ENCODE peak calls at places on chromosomes 6 and 20, in five cellular contexts. S, I, X, M and L are unnamed samples.

GRCh38 chr6:98769546-98769945 is 64.8 kb upstream of the POU3F2 start:
- DNase-seq in I (no peak), S (peak; percentile 27), X (peak; percentile 5), M (no peak), L (no peak)

GRCh38 chr6:119326291-119327005 is 23.1 kb downstream of the MAN1A1 start:
- DNase-seq in I (no peak), S (no peak), M (no peak), X (no peak), L (no peak)

GRCh38 chr6:79070206-79070825 is 7.7 kb downstream of the PHIP start:
- DNase-seq in M (no peak), X (no peak), S (no peak), I (no peak), L (peak; percentile 30)

GRCh38 chr6:36378936-36379335 is 8.5 kb downstream of the ETV7 start:
- DNase-seq in X (no peak), I (no peak), S (no peak), M (no peak), L (no peak)

GRCh38 chr6:21396313-21396712 is 197.2 kb upstream of the SOX4 start:
- DNase-seq in M (no peak), S (no peak), I (no peak), X (no peak), L (no peak)

GRCh38 chr6:37359034-37359433 is 5.3 kb downstream of the RNF8 start:
- DNase-seq in X (no peak), I (no peak), M (no peak), S (no peak), L (no peak)

GRCh38 chr6:56334937-56335336 is 87.6 kb upstream of the COL21A1 start:
- DNase-seq in M (no peak), X (no peak), I (no peak), S (no peak), L (no peak)

GRCh38 chr6:20732896-20733295 is 198.6 kb downstream of the CDKAL1 start:
- DNase-seq in M (no peak), S (no peak), X (no peak), I (no peak), L (no peak)

GRCh38 chr6:73262701-73263569 is at the start of gene KHDC1:
- DNase-seq in M (peak; percentile 58), I (peak; percentile 65), S (peak; percentile 86), X (peak; percentile 55), L (no peak)

GRCh38 chr6:121780325-121781313 is 345.2 kb downstream of the GJA1 start:
- DNase-seq in S (no peak), X (no peak), I (peak; percentile 95), M (peak; percentile 45), L (no peak)

GRCh38 chr6:20411953-20412352 is 10.3 kb downstream of the E2F3 start:
- DNase-seq in X (no peak), M (no peak), I (no peak), S (no peak), L (no peak)

GRCh38 chr6:41836022-41836659 is 48.6 kb downstream of the TOMM6 start:
- DNase-seq in S (no peak), X (no peak), I (no peak), M (no peak), L (no peak)

GRCh38 chr6:107635058-107635515 is 145.2 kb downstream of the SOBP start:
- DNase-seq in S (no peak), M (no peak), X (no peak), I (no peak), L (no peak)

GRCh38 chr6:43250992-43251373 is 7.7 kb downstream of the TTBK1 start:
- DNase-seq in S (no peak), M (no peak), X (no peak), I (no peak), L (no peak)

GRCh38 chr6:166119116-166119911 is 48.3 kb downstream of the TBXT start:
- DNase-seq in X (no peak), S (no peak), M (no peak), I (no peak), L (no peak)

GRCh38 chr6:148612043-148612442 is 134.8 kb upstream of the UST start:
- DNase-seq in S (no peak), I (no peak), X (no peak), M (no peak), L (no peak)

GRCh38 chr20:36540551-36541211 is 638 bp upstream of the MYL9 start:
- DNase-seq in M (peak; percentile 56), X (no peak), I (peak; percentile 64), S (no peak), L (no peak)

DNA sequence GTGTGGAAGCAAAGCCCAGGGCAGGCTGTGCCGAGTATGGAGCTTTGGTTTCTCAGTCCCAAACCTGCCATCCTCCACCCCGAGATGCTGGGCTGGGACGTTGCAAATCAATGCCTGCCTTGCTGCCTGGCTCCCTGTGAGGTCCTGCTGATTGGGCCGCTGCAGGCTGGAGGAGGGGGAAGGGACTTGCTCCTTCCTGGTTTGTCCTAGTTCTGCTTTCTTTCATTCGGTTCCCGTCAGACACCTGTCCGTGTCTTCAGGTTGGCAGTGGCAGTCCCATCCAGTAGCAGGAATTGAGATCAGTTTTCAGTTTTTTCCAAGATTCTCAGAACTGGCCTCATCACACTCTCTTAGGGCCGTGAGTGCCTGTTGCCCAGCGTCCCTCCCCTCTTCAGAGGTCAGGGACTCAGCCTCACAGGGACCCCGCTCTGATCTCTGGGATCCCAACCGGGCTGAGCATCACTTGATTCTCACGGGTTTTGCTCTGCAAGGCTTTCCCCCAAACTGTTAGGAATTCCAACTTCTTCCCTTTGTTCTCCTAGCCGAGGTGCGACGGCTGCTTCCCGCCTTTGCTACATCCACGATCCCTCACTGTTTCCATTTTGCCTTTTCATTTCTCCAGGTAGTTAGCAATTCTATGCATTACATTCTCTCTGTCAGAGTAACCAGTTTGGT is 24.2 kb upstream of the TAGAP start:
- DNase-seq in S (no peak), I (no peak), M (peak; percentile 51), X (no peak), L (no peak)
- H3K4me3 ChIP-seq in S (no peak overlapping the region), I (no peak overlapping the region), M (no peak overlapping the region), X (no peak overlapping the region), L (no peak overlapping the region)

DNA sequence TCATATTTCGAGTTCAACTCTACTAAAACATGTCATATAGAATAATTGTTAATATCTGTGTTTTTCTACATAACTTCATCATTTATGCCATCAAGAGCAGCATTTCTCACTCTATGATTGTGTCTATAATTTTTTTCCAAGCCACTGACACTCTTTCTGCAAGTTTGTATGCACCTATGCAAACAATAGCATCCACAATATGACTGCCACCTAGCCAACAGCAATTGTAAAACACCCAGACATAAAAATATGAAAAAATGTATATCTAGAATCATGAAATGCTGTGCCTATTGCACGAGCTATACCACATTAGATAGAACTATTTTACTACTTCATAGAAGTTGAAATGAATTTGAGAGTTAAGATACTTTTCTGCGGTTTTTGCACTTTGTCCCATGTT is 286.5 kb upstream of the MARCKS start:
- DNase-seq in M (no peak), X (no peak), S (no peak), I (no peak), L (no peak)
- TF ChIP-seq CTCF in M (no peak), X (no peak), S (peak; percentile 47), I (no peak), L (no peak)

GRCh38 chr20:38164069-38164468 is 1.0 kb downstream of the TGM2 start:
- DNase-seq in S (no peak), M (no peak), X (no peak), I (no peak), L (no peak)

GRCh38 chr20:38164624-38165088 is 414 bp downstream of the TGM2 start:
- DNase-seq in X (no peak), M (no peak), I (no peak), S (no peak), L (no peak)

GRCh38 chr20:38166707-38167233 is 1.7 kb upstream of the TGM2 start:
- DNase-seq in X (no peak), M (no peak), I (no peak), S (no peak), L (no peak)

GRCh38 chr20:38165966-38166706 is 1.1 kb upstream of the TGM2 start:
- DNase-seq in S (no peak), I (no peak), M (no peak), X (no peak), L (no peak)

GRCh38 chr20:38165089-38165965 is at the start of gene TGM2:
- DNase-seq in S (peak; percentile 40), M (peak; percentile 92), X (peak; percentile 33), I (peak; percentile 90), L (no peak)
- H3K4me3 ChIP-seq in S (no peak within 1 kb of the TSS), M (peak within 1 kb of the TSS; percentile 69), X (no peak within 1 kb of the TSS), I (peak within 1 kb of the TSS; percentile 77), L (peak within 1 kb of the TSS; percentile 34)

DNA sequence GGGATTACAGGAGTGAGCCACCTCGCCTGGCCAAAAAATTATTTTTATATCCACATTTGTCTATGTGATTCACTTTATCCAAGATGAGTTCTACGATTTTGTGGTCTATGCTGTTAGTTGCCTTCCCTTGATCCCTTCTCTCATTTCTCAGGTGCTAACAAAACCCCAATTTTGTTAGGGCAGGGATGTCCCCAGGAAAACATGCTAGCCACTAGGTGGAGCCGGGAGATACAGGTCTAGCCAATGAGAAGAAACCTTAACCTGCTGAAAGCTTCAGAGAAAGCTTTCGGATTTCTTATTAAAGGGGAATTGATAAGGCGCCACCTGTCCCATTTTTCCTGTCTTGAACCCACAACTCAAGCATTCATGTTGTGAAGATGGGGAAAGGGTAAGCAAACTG is 167.4 kb upstream of the OLIG3 start:
- DNase-seq in X (peak; percentile 51), M (no peak), I (no peak), S (peak; percentile 40), L (no peak)
- TF ChIP-seq CTCF in X (peak; percentile 26), M (peak; percentile 32), I (peak; percentile 14), S (peak; percentile 78), L (peak; percentile 60)

GRCh38 chr20:16729565-16730460 is at the start of gene SNRPB2:
- DNase-seq in I (peak; percentile 97), S (peak; percentile 97), M (peak; percentile 97), X (peak; percentile 87), L (peak; percentile 93)

GRCh38 chr20:16732506-16733152 is 2.8 kb downstream of the SNRPB2 start:
- DNase-seq in S (no peak), M (no peak), I (no peak), X (no peak), L (no peak)

DNA sequence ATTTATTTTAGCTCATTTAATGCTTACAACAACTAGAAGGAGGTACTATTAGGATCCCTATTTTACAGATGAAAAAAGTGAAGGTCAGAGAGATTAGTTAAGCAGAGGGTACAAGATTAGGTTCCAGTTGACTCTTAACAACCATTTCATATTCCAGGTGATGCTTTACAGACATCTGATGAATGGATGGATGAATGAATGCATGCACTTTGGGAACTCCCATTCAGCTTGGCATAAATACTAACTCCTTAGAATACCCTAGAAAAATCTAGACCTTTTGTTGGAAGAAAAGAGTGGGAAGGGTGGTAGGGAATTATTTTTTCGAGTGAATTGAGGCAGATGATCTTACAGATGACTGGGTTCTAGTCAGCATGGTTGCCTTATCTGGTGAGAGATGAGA is 746 bp upstream of the SNRPB2 start:
- DNase-seq in I (no peak), M (no peak), X (no peak), S (no peak), L (no peak)
- H3K4me3 ChIP-seq in I (peak overlapping the region; percentile 71), M (peak overlapping the region; percentile 90), X (peak overlapping the region; percentile 84), S (peak overlapping the region; percentile 95), L (no peak overlapping the region)